ENCODE peak calls at places on chromosomes 7 and 10, in ten cellular contexts. F is A549, X is sigmoid colon, U is SK-N-SH, B is esophagus muscularis mucosa, M is transverse colon, D is stomach, V is tibial nerve, H is GM12878, E is HepG2. R is an unnamed sample. For H3K9me3, the result is how much of the 10 kb centered on the place peaks cover.

GRCh38 chr7:3747452-3747851 is 446.4 kb downstream of the SDK1 start:
- DNase-seq in M (no peak), B (no peak), U (no peak), H (no peak), V (no peak), X (no peak), E (no peak), D (no peak), F (no peak), R (no peak)

GRCh38 chr10:67306588-67307205 is 380.9 kb downstream of the LRRTM3 start:
- DNase-seq in E (peak), F (peak), H (no peak), U (peak), B (no peak), V (no peak), D (no peak), X (no peak), M (no peak), R (no peak)

GRCh38 chr10:33459597-33459996 is 125.1 kb upstream of the NRP1 start:
- DNase-seq in D (no peak), H (no peak), V (no peak), X (no peak), F (no peak), U (no peak), M (no peak), E (peak), B (no peak), R (no peak)

GRCh38 chr7:150784120-150784736 is 15.9 kb downstream of the TMEM176B start:
- DNase-seq in H (peak), X (no peak), E (peak), U (no peak), M (peak), F (no peak), B (no peak), V (no peak), D (peak), R (no peak)

GRCh38 chr7:31119249-31119648 is 67.1 kb downstream of the ADCYAP1R1 start:
- DNase-seq in H (no peak), F (no peak), M (no peak), D (no peak), X (no peak), E (no peak), V (no peak), U (no peak), B (no peak), R (no peak)

GRCh38 chr10:75378403-75378802 is 23.2 kb downstream of the ZNF503 start:
- DNase-seq in U (no peak), B (no peak), F (no peak), D (no peak), M (no peak), E (no peak), H (no peak), V (no peak), X (no peak), R (no peak)

GRCh38 chr10:60425392-60426110 is 35.9 kb upstream of the ANK3 start:
- DNase-seq in X (no peak), F (no peak), E (no peak), H (no peak), U (no peak), D (no peak), M (no peak), B (no peak), V (no peak), R (no peak)

GRCh38 chr10:101123815-101124617 is 7.1 kb upstream of the TLX1 start:
- DNase-seq in X (peak), U (peak), M (no peak), D (no peak), B (no peak), E (no peak), H (no peak), F (no peak), V (no peak), R (no peak)

GRCh38 chr7:82235710-82236109 is 207.9 kb downstream of the CACNA2D1 start:
- DNase-seq in U (no peak), X (no peak), H (no peak), E (no peak), V (no peak), F (no peak), M (no peak), D (no peak), B (no peak), R (no peak)

GRCh38 chr7:21548491-21548890 is 5.7 kb downstream of the DNAH11 start:
- DNase-seq in F (no peak), H (no peak), E (no peak), D (no peak), X (no peak), U (no peak), B (no peak), M (no peak), V (no peak), R (no peak)

GRCh38 chr7:23332881-23333612 is 33.9 kb downstream of the MALSU1 start:
- DNase-seq in H (no peak), M (no peak), X (no peak), U (peak), E (no peak), F (no peak), D (no peak), B (no peak), V (peak), R (peak)

GRCh38 chr7:90211391-90212148 is at the start of gene STEAP2:
- DNase-seq in D (peak), U (peak), V (peak), B (peak), F (peak), H (no peak), M (peak), E (peak), X (peak), R (peak)
- H3K9me3 ChIP-seq in D (under half), U (under half), V (under half), B (under half), F (under half), H (under half), M (under half), E (under half), X (under half), R (under half)

GRCh38 chr10:79393924-79394610 is 46.8 kb downstream of the PPIF start:
- DNase-seq in D (no peak), E (no peak), V (no peak), M (peak), X (peak), H (no peak), F (no peak), B (no peak), U (no peak), R (peak)
- TF ChIP-seq EP300 in D (no peak), E (no peak), V (no peak), M (no peak), X (no peak), H (no peak), F (no peak), B (no peak), U (no peak), R (no peak)

GRCh38 chr7:57344957-57345356 is 105.0 kb upstream of the ZNF716 start:
- DNase-seq in M (no peak), V (no peak), E (no peak), U (no peak), F (no peak), B (no peak), D (no peak), X (no peak), H (no peak), R (no peak)
- H3K9me3 ChIP-seq in M (under half), V (half or more), E (half or more), U (under half), F (under half), B (under half), D (half or more), X (under half), H (under half), R (under half)

DNA sequence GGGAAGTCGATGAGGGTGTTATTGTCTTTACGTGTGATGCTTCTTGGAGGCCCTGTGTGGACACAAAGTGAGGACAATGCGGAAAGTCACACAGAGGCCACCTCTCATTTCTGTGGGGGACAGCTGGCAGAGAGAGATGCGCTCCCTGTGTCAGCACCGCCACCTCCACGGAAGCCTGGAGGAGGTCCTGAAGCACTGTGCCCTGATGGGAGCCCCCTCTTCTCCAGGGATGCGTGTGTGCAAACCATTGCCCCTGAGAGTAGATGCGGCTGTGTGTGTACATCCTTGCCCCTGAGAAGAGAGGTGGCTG is 2.0 kb downstream of the PTPRE start:
- DNase-seq in B (no peak), X (peak), V (no peak), H (no peak), M (no peak), D (no peak), E (no peak), U (no peak), F (no peak), R (no peak)
- TF ChIP-seq EP300 in B (no peak), X (no peak), V (no peak), H (no peak), M (no peak), D (no peak), E (no peak), U (no peak), F (no peak), R (no peak)